ENCODE peak calls at places on chromosomes 12 and 14, in nine cellular contexts. C is choroid plexus epithelial cell, J is H9, W is cardiac fibroblast, V is HCT116, F is GM13976, P is Calu3, R is sigmoid colon, B is PC-9. K is an unnamed sample.

GRCh38 chr14:37974421-37974820 is 233.3 kb upstream of the SSTR1 start:
- DNase-seq in C (no peak), J (no peak), W (no peak), V (no peak), F (no peak), P (no peak), R (no peak), B (no peak), K (no peak)

GRCh38 chr14:91934554-91935285 is 12.8 kb downstream of the FBLN5 start:
- DNase-seq in C (no peak), J (no peak), W (no peak), V (no peak), F (no peak), P (no peak), R (peak; percentile 67), B (no peak), K (no peak)

GRCh38 chr14:73502017-73502619 is 11.4 kb downstream of the RIOX1 start:
- DNase-seq in C (no peak), J (no peak), W (peak; percentile 25), V (no peak), F (no peak), P (no peak), R (no peak), B (no peak), K (no peak)

GRCh38 chr12:90013409-90013808 is 304.8 kb upstream of the ATP2B1 start:
- DNase-seq in C (peak; percentile 39), J (no peak), W (no peak), V (no peak), F (no peak), P (no peak), R (no peak), B (no peak), K (no peak)

GRCh38 chr14:93239869-93240677 is 33.0 kb downstream of the UBR7 start:
- DNase-seq in C (peak; percentile 80), J (no peak), W (peak; percentile 30), V (peak; percentile 57), F (no peak), P (peak; percentile 69), R (no peak), B (peak; percentile 76), K (peak; percentile 47)

GRCh38 chr12:727321-727720 is 25.1 kb upstream of the WNK1 start:
- DNase-seq in C (peak; percentile 77), J (no peak), W (no peak), V (no peak), F (no peak), P (no peak), R (no peak), B (no peak), K (no peak)

GRCh38 chr12:4034926-4035325 is 161.7 kb upstream of the PARP11 start:
- DNase-seq in C (peak; percentile 17), J (no peak), W (no peak), V (no peak), F (no peak), P (no peak), R (no peak), B (no peak), K (no peak)

GRCh38 chr14:72024043-72024407 is 91.8 kb downstream of the RGS6 start:
- DNase-seq in C (peak; percentile 45), J (peak; percentile 64), W (peak; percentile 2), V (peak; percentile 65), F (peak; percentile 43), P (peak; percentile 44), R (no peak), B (no peak), K (no peak)

GRCh38 chr12:121015825-121016766 is at the start of gene C12orf43:
- DNase-seq in C (peak; percentile 91), J (peak; percentile 96), W (peak; percentile 87), V (peak; percentile 84), F (peak; percentile 97), P (peak; percentile 93), R (peak; percentile 95), B (peak; percentile 81), K (peak; percentile 26)

GRCh38 chr12:121011820-121012219 is 4.5 kb downstream of the C12orf43 start:
- DNase-seq in C (no peak), J (no peak), W (no peak), V (no peak), F (no peak), P (no peak), R (no peak), B (no peak), K (no peak)

GRCh38 chr12:121010860-121011259 is 5.4 kb downstream of the C12orf43 start:
- DNase-seq in C (no peak), J (no peak), W (no peak), V (no peak), F (no peak), P (no peak), R (no peak), B (no peak), K (no peak)

GRCh38 chr12:121009744-121010143 is 6.5 kb downstream of the C12orf43 start:
- DNase-seq in C (peak; percentile 75), J (peak; percentile 74), W (peak; percentile 50), V (peak; percentile 54), F (no peak), P (peak; percentile 76), R (no peak), B (no peak), K (no peak)

GRCh38 chr12:121013715-121014114 is 2.6 kb downstream of the C12orf43 start:
- DNase-seq in C (no peak), J (no peak), W (no peak), V (no peak), F (no peak), P (no peak), R (no peak), B (no peak), K (no peak)
- TF ChIP-seq CTCF in C (peak; percentile 3), J (peak; percentile 17), W (no peak), V (peak; percentile 8), F (no peak), P (no peak), R (no peak), B (no peak), K (no peak)

GRCh38 chr14:89654998-89655397 is 238.0 kb upstream of the FOXN3 start:
- DNase-seq in C (no peak), J (no peak), W (no peak), V (no peak), F (no peak), P (no peak), R (no peak), B (no peak), K (no peak)

GRCh38 chr14:89650077-89650978 is 233.3 kb upstream of the FOXN3 start:
- DNase-seq in C (no peak), J (no peak), W (no peak), V (no peak), F (no peak), P (no peak), R (no peak), B (no peak), K (no peak)

GRCh38 chr14:89648924-89649323 is 231.9 kb upstream of the FOXN3 start:
- DNase-seq in C (no peak), J (no peak), W (no peak), V (no peak), F (no peak), P (no peak), R (no peak), B (no peak), K (no peak)

GRCh38 chr14:89651805-89652204 is 234.8 kb upstream of the FOXN3 start:
- DNase-seq in C (no peak), J (no peak), W (no peak), V (no peak), F (no peak), P (no peak), R (no peak), B (no peak), K (no peak)

DNA sequence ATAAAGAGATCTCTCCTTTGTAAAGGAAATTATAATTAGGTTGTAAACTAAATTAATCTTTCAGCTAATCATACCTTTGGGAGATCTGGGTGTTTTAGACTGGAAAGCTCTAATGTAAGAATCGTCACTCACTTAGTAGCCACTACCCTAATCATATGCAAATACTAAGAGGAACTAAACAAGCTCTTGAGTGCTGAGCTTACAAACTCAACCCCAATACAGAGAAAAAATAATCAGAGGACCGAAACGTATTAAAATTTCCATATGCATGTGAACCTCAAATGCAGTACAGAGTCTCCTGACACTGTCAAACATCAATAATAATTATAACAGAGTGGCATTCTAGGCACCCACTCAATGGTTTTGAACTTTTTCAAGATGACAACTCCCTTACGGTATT is 235.3 kb upstream of the FOXN3 start:
- DNase-seq in C (no peak), J (no peak), W (no peak), V (no peak), F (no peak), P (no peak), R (no peak), B (no peak), K (no peak)
- TF ChIP-seq CTCF in C (no peak), J (no peak), W (no peak), V (no peak), F (no peak), P (no peak), R (no peak), B (no peak), K (no peak)

DNA sequence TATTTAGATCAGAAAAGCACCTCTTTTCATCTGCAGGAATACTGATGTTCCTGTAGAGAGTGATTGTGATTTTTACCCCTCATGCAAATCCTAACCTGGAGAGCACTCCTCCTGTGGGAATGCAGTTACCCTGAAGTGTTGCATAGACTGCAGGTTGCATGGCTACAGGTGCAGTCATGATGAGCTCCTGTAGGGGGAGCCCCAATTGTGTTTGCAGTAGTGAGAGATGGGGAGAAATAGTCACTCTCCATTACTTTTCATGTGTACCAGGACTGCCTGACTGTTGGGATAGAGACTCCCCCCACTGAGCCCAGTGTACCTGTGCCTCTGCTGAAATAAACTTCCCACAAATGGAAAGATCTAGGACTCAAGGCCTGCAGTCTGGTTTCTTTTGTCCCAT is 1086.5 kb downstream of the SLC6A15 start:
- DNase-seq in C (peak; percentile 75), J (peak; percentile 84), W (peak; percentile 45), V (peak; percentile 22), F (peak; percentile 28), P (peak; percentile 65), R (no peak), B (no peak), K (no peak)
- TF ChIP-seq CTCF in C (peak; percentile 93), J (peak; percentile 77), W (peak; percentile 46), V (peak; percentile 72), F (peak; percentile 74), P (peak; percentile 50), R (no peak), B (peak; percentile 69), K (peak; percentile 83)

GRCh38 chr12:20127401-20127800 is 240.9 kb upstream of the PDE3A start:
- DNase-seq in C (peak; percentile 35), J (no peak), W (peak; percentile 16), V (no peak), F (no peak), P (no peak), R (no peak), B (no peak), K (no peak)

GRCh38 chr12:20120296-20120695 is 248.0 kb upstream of the PDE3A start:
- DNase-seq in C (peak; percentile 63), J (no peak), W (peak; percentile 33), V (no peak), F (no peak), P (no peak), R (no peak), B (no peak), K (no peak)

GRCh38 chr12:20123465-20123864 is 244.9 kb upstream of the PDE3A start:
- DNase-seq in C (no peak), J (no peak), W (no peak), V (no peak), F (no peak), P (no peak), R (no peak), B (no peak), K (no peak)

GRCh38 chr12:20125259-20125919 is 242.9 kb upstream of the PDE3A start:
- DNase-seq in C (no peak), J (no peak), W (peak; percentile 70), V (no peak), F (no peak), P (no peak), R (no peak), B (no peak), K (no peak)

DNA sequence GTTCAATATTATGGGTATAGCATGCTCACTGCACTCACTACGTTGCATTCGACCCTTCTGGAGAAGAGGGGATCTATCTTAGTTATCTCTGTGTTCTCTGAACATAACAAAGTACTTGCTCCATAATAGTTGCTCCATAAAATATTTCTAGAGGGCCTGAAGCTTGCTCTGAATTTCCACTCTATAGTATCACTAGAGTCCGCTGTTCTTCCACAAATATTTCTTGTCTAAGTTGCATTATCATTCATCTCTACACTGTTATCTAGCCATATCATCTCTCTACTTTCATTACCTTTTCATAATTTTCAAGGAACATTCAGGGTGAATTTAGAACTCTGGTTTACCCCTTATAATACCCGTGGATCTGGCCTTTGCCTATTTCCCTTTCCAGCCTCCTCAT is 246.1 kb upstream of the PDE3A start:
- DNase-seq in C (no peak), J (no peak), W (no peak), V (no peak), F (no peak), P (no peak), R (no peak), B (no peak), K (no peak)
- TF ChIP-seq CTCF in C (no peak), J (no peak), W (no peak), V (no peak), F (no peak), P (no peak), R (no peak), B (no peak), K (no peak)